ENCODE peak calls at places on chromosomes 11 and 22, in nine cellular contexts. One of them, this sample, is unnamed.

GRCh38 chr11:126839496-126839895 is 161.1 kb downstream of the KIRREL3 start:
- DNase-seq in MM.1S: no peak
- DNase-seq in coronary artery: no peak
- DNase-seq in uterus: no peak
- DNase-seq in body of pancreas: no peak
- DNase-seq in dorsolateral prefrontal cortex: peak
- DNase-seq in GM23248: no peak
- DNase-seq in hepatocyte: no peak
- DNase-seq in small intestine: no peak
- DNase-seq in this sample: peak

GRCh38 chr22:50473088-50473487 is 1.7 kb downstream of the SBF1 start:
- DNase-seq in small intestine: peak
- DNase-seq in coronary artery: no peak
- DNase-seq in dorsolateral prefrontal cortex: no peak
- DNase-seq in MM.1S: peak
- DNase-seq in body of pancreas: no peak
- DNase-seq in GM23248: peak
- DNase-seq in hepatocyte: no peak
- DNase-seq in uterus: no peak
- DNase-seq in this sample: no peak

GRCh38 chr11:61919113-61919840 is 1.9 kb upstream of the RAB3IL1 start:
- DNase-seq in MM.1S: no peak
- DNase-seq in uterus: no peak
- DNase-seq in body of pancreas: no peak
- DNase-seq in dorsolateral prefrontal cortex: peak
- DNase-seq in coronary artery: no peak
- DNase-seq in GM23248: no peak
- DNase-seq in small intestine: no peak
- DNase-seq in hepatocyte: no peak
- DNase-seq in this sample: no peak

GRCh38 chr22:48531721-48532435 is 1295.8 kb downstream of the BRD1 start:
- DNase-seq in small intestine: no peak
- DNase-seq in hepatocyte: no peak
- DNase-seq in body of pancreas: no peak
- DNase-seq in MM.1S: no peak
- DNase-seq in uterus: no peak
- DNase-seq in dorsolateral prefrontal cortex: peak
- DNase-seq in coronary artery: no peak
- DNase-seq in GM23248: no peak
- DNase-seq in this sample: no peak

GRCh38 chr11:125364085-125364822 is 131.8 kb downstream of the FEZ1 start:
- DNase-seq in small intestine: no peak
- DNase-seq in body of pancreas: no peak
- DNase-seq in GM23248: peak
- DNase-seq in dorsolateral prefrontal cortex: peak
- DNase-seq in uterus: no peak
- DNase-seq in MM.1S: peak
- DNase-seq in hepatocyte: no peak
- DNase-seq in coronary artery: no peak
- DNase-seq in this sample: no peak

GRCh38 chr11:110305169-110306018 is 9.0 kb upstream of the RDX start:
- DNase-seq in coronary artery: no peak
- DNase-seq in uterus: no peak
- DNase-seq in body of pancreas: no peak
- DNase-seq in MM.1S: no peak
- DNase-seq in GM23248: peak
- DNase-seq in hepatocyte: peak
- DNase-seq in small intestine: peak
- DNase-seq in dorsolateral prefrontal cortex: no peak
- DNase-seq in this sample: no peak

GRCh38 chr11:41301023-41301422 is 158.4 kb downstream of the LRRC4C start:
- DNase-seq in uterus: no peak
- DNase-seq in coronary artery: no peak
- DNase-seq in small intestine: peak
- DNase-seq in MM.1S: no peak
- DNase-seq in dorsolateral prefrontal cortex: no peak
- DNase-seq in GM23248: no peak
- DNase-seq in hepatocyte: no peak
- DNase-seq in body of pancreas: no peak
- DNase-seq in this sample: no peak

GRCh38 chr11:35138949-35139881 is at the start of gene CD44:
- DNase-seq in dorsolateral prefrontal cortex: peak
- DNase-seq in small intestine: peak
- DNase-seq in uterus: peak
- DNase-seq in MM.1S: peak
- DNase-seq in GM23248: peak
- DNase-seq in body of pancreas: peak
- DNase-seq in hepatocyte: peak
- DNase-seq in coronary artery: peak
- DNase-seq in this sample: peak

GRCh38 chr22:19429950-19430889 is 1.3 kb downstream of the HIRA start:
- DNase-seq in dorsolateral prefrontal cortex: peak
- DNase-seq in uterus: no peak
- DNase-seq in hepatocyte: peak
- DNase-seq in MM.1S: peak
- DNase-seq in small intestine: peak
- DNase-seq in body of pancreas: no peak
- DNase-seq in coronary artery: no peak
- DNase-seq in GM23248: peak
- DNase-seq in this sample: peak

GRCh38 chr22:29147241-29147919 is 58.3 kb upstream of the EMID1 start:
- DNase-seq in GM23248: no peak
- DNase-seq in body of pancreas: no peak
- DNase-seq in uterus: peak
- DNase-seq in small intestine: no peak
- DNase-seq in MM.1S: no peak
- DNase-seq in coronary artery: peak
- DNase-seq in hepatocyte: no peak
- DNase-seq in dorsolateral prefrontal cortex: no peak
- DNase-seq in this sample: no peak

GRCh38 chr11:102449651-102450570 is 2.7 kb downstream of the TMEM123 start:
- DNase-seq in uterus: no peak
- DNase-seq in hepatocyte: no peak
- DNase-seq in coronary artery: no peak
- DNase-seq in body of pancreas: no peak
- DNase-seq in dorsolateral prefrontal cortex: no peak
- DNase-seq in MM.1S: no peak
- DNase-seq in GM23248: no peak
- DNase-seq in small intestine: no peak
- DNase-seq in this sample: peak

GRCh38 chr11:65382804-65383368 is 440 bp upstream of the SLC25A45 start:
- DNase-seq in uterus: no peak
- DNase-seq in coronary artery: no peak
- DNase-seq in GM23248: no peak
- DNase-seq in MM.1S: no peak
- DNase-seq in dorsolateral prefrontal cortex: no peak
- DNase-seq in small intestine: peak
- DNase-seq in hepatocyte: no peak
- DNase-seq in body of pancreas: peak
- DNase-seq in this sample: no peak

GRCh38 chr11:134596404-134596803 is 184.4 kb upstream of the B3GAT1 start:
- DNase-seq in coronary artery: peak
- DNase-seq in uterus: no peak
- DNase-seq in MM.1S: no peak
- DNase-seq in hepatocyte: no peak
- DNase-seq in body of pancreas: no peak
- DNase-seq in GM23248: no peak
- DNase-seq in small intestine: no peak
- DNase-seq in dorsolateral prefrontal cortex: no peak
- DNase-seq in this sample: no peak

GRCh38 chr11:102833731-102834130 is 9.7 kb downstream of the MMP3 start:
- DNase-seq in GM23248: no peak
- DNase-seq in uterus: no peak
- DNase-seq in body of pancreas: no peak
- DNase-seq in dorsolateral prefrontal cortex: no peak
- DNase-seq in MM.1S: no peak
- DNase-seq in hepatocyte: no peak
- DNase-seq in small intestine: peak
- DNase-seq in coronary artery: no peak
- DNase-seq in this sample: no peak

GRCh38 chr11:120835601-120836228 is 188.2 kb upstream of the TBCEL start:
- DNase-seq in MM.1S: no peak
- DNase-seq in dorsolateral prefrontal cortex: no peak
- DNase-seq in coronary artery: no peak
- DNase-seq in small intestine: peak
- DNase-seq in uterus: no peak
- DNase-seq in body of pancreas: no peak
- DNase-seq in hepatocyte: peak
- DNase-seq in GM23248: peak
- DNase-seq in this sample: no peak

GRCh38 chr11:128481135-128481534 is 106.2 kb downstream of the ETS1 start:
- DNase-seq in coronary artery: no peak
- DNase-seq in uterus: no peak
- DNase-seq in GM23248: peak
- DNase-seq in small intestine: no peak
- DNase-seq in body of pancreas: no peak
- DNase-seq in MM.1S: no peak
- DNase-seq in hepatocyte: no peak
- DNase-seq in dorsolateral prefrontal cortex: no peak
- DNase-seq in this sample: no peak

GRCh38 chr11:126415669-126416420 is 60.4 kb downstream of the ST3GAL4 start:
- DNase-seq in GM23248: no peak
- DNase-seq in MM.1S: no peak
- DNase-seq in uterus: peak
- DNase-seq in hepatocyte: peak
- DNase-seq in small intestine: no peak
- DNase-seq in dorsolateral prefrontal cortex: peak
- DNase-seq in body of pancreas: peak
- DNase-seq in coronary artery: peak
- DNase-seq in this sample: peak

GRCh38 chr11:8828580-8829358 is 82.2 kb upstream of the AKIP1 start:
- DNase-seq in GM23248: peak
- DNase-seq in small intestine: no peak
- DNase-seq in uterus: no peak
- DNase-seq in hepatocyte: no peak
- DNase-seq in dorsolateral prefrontal cortex: no peak
- DNase-seq in MM.1S: no peak
- DNase-seq in coronary artery: no peak
- DNase-seq in body of pancreas: no peak
- DNase-seq in this sample: peak

GRCh38 chr11:10561043-10561818 is 7.2 kb downstream of the LYVE1 start:
- DNase-seq in uterus: no peak
- DNase-seq in small intestine: peak
- DNase-seq in body of pancreas: no peak
- DNase-seq in GM23248: no peak
- DNase-seq in dorsolateral prefrontal cortex: no peak
- DNase-seq in hepatocyte: peak
- DNase-seq in coronary artery: no peak
- DNase-seq in MM.1S: no peak
- DNase-seq in this sample: no peak

GRCh38 chr11:58784995-58785394 is 53.3 kb upstream of the GLYAT start:
- DNase-seq in MM.1S: no peak
- DNase-seq in uterus: no peak
- DNase-seq in coronary artery: no peak
- DNase-seq in dorsolateral prefrontal cortex: no peak
- DNase-seq in GM23248: no peak
- DNase-seq in hepatocyte: no peak
- DNase-seq in body of pancreas: no peak
- DNase-seq in small intestine: no peak
- DNase-seq in this sample: no peak

GRCh38 chr11:17599460-17599925 is 52.4 kb downstream of the OTOG start:
- DNase-seq in coronary artery: peak
- DNase-seq in body of pancreas: no peak
- DNase-seq in GM23248: no peak
- DNase-seq in dorsolateral prefrontal cortex: no peak
- DNase-seq in uterus: no peak
- DNase-seq in MM.1S: no peak
- DNase-seq in small intestine: no peak
- DNase-seq in hepatocyte: peak
- DNase-seq in this sample: peak

GRCh38 chr22:35590634-35591295 is 26.4 kb downstream of the MB start:
- DNase-seq in small intestine: no peak
- DNase-seq in hepatocyte: no peak
- DNase-seq in GM23248: no peak
- DNase-seq in uterus: no peak
- DNase-seq in coronary artery: no peak
- DNase-seq in MM.1S: no peak
- DNase-seq in dorsolateral prefrontal cortex: no peak
- DNase-seq in body of pancreas: no peak
- DNase-seq in this sample: no peak
- H3K27ac ChIP-seq in small intestine: no peak
- H3K27ac ChIP-seq in hepatocyte: no peak
- H3K27ac ChIP-seq in GM23248: no peak
- H3K27ac ChIP-seq in uterus: peak
- H3K27ac ChIP-seq in coronary artery: no peak
- H3K27ac ChIP-seq in MM.1S: no peak
- H3K27ac ChIP-seq in dorsolateral prefrontal cortex: no peak
- H3K27ac ChIP-seq in body of pancreas: no peak
- H3K27ac ChIP-seq in this sample: no peak

GRCh38 chr11:94767292-94767690 is 865 bp upstream of the AMOTL1 start:
- DNase-seq in body of pancreas: no peak
- DNase-seq in MM.1S: no peak
- DNase-seq in GM23248: no peak
- DNase-seq in small intestine: no peak
- DNase-seq in dorsolateral prefrontal cortex: no peak
- DNase-seq in uterus: no peak
- DNase-seq in hepatocyte: no peak
- DNase-seq in coronary artery: no peak
- DNase-seq in this sample: no peak
- H3K4me3 ChIP-seq in body of pancreas: no peak
- H3K4me3 ChIP-seq in MM.1S: no peak
- H3K4me3 ChIP-seq in GM23248: no peak
- H3K4me3 ChIP-seq in small intestine: no peak
- H3K4me3 ChIP-seq in dorsolateral prefrontal cortex: peak
- H3K4me3 ChIP-seq in uterus: no peak
- H3K4me3 ChIP-seq in hepatocyte: no peak
- H3K4me3 ChIP-seq in coronary artery: no peak
- H3K4me3 ChIP-seq in this sample: no peak

DNA sequence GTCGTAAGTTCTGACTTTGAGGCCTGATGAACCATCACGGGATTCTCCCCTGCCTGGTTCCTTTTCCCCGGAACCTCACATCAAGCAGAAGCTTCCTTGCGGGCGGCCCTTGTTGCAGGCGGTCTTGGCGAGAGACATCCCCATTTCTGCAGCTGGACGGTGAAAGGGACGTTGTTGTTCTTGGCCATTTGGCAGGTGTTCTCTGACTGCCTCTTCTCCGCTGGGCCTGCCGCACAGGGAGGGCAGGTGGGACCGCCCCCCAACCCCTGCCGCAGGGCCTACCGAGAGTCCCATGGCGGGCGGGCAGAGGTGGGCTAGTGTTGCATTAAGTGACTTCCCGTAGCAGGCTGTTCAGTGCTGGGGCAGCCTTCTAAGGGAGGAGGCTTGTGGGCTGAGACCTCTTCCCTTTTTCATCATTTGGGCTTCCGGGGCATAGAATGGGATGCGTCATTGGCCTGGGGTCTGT is 26.9 kb upstream of the GRAMD4 start:
- DNase-seq in dorsolateral prefrontal cortex: no peak
- DNase-seq in body of pancreas: no peak
- DNase-seq in uterus: no peak
- DNase-seq in MM.1S: no peak
- DNase-seq in hepatocyte: no peak
- DNase-seq in coronary artery: no peak
- DNase-seq in GM23248: no peak
- DNase-seq in small intestine: no peak
- DNase-seq in this sample: peak
- H3K27ac ChIP-seq in dorsolateral prefrontal cortex: peak
- H3K27ac ChIP-seq in body of pancreas: peak
- H3K27ac ChIP-seq in uterus: no peak
- H3K27ac ChIP-seq in MM.1S: peak
- H3K27ac ChIP-seq in hepatocyte: no peak
- H3K27ac ChIP-seq in coronary artery: peak
- H3K27ac ChIP-seq in GM23248: no peak
- H3K27ac ChIP-seq in small intestine: peak
- H3K27ac ChIP-seq in this sample: peak

GRCh38 chr11:95700471-95700817 is 89.1 kb downstream of the FAM76B start:
- DNase-seq in small intestine: no peak
- DNase-seq in uterus: no peak
- DNase-seq in dorsolateral prefrontal cortex: no peak
- DNase-seq in MM.1S: peak
- DNase-seq in GM23248: no peak
- DNase-seq in body of pancreas: no peak
- DNase-seq in coronary artery: no peak
- DNase-seq in hepatocyte: no peak
- DNase-seq in this sample: no peak
- H3K4me3 ChIP-seq in small intestine: no peak
- H3K4me3 ChIP-seq in uterus: no peak
- H3K4me3 ChIP-seq in dorsolateral prefrontal cortex: no peak
- H3K4me3 ChIP-seq in MM.1S: peak
- H3K4me3 ChIP-seq in GM23248: no peak
- H3K4me3 ChIP-seq in body of pancreas: no peak
- H3K4me3 ChIP-seq in coronary artery: no peak
- H3K4me3 ChIP-seq in hepatocyte: no peak
- H3K4me3 ChIP-seq in this sample: no peak